ENCODE peak calls at places on chromosome 16, in seven cellular contexts. One of them, this sample, is unnamed.

GRCh38 chr16:68368602-68368944 is 57.8 kb downstream of the PRMT7 start:
- DNase-seq in activated T-helper 9 cell treated with anti-CD3 and anti-CD28 coated beads, Interleukin-2, amount 50 U/mL, for 16 hours: no peak
- DNase-seq in CD8-positive, alpha-beta memory T cell: no peak
- DNase-seq in globus pallidus: no peak
- DNase-seq in fibroblast of lung: no peak
- DNase-seq in NCI-H1436: no peak
- DNase-seq in cardiac fibroblast: no peak
- DNase-seq in this sample: no peak

GRCh38 chr16:11310997-11311561 is 29.9 kb upstream of the PRM1 start:
- DNase-seq in activated T-helper 9 cell treated with anti-CD3 and anti-CD28 coated beads, Interleukin-2, amount 50 U/mL, for 16 hours: no peak
- DNase-seq in CD8-positive, alpha-beta memory T cell: peak
- DNase-seq in globus pallidus: no peak
- DNase-seq in fibroblast of lung: peak
- DNase-seq in NCI-H1436: no peak
- DNase-seq in cardiac fibroblast: no peak
- DNase-seq in this sample: no peak

GRCh38 chr16:84699147-84699711 is 571 bp upstream of the USP10 start:
- DNase-seq in activated T-helper 9 cell treated with anti-CD3 and anti-CD28 coated beads, Interleukin-2, amount 50 U/mL, for 16 hours: no peak
- DNase-seq in CD8-positive, alpha-beta memory T cell: no peak
- DNase-seq in globus pallidus: peak
- DNase-seq in fibroblast of lung: no peak
- DNase-seq in NCI-H1436: no peak
- DNase-seq in cardiac fibroblast: no peak
- DNase-seq in this sample: no peak

GRCh38 chr16:58658796-58659211 is 25.8 kb downstream of the SLC38A7 start:
- DNase-seq in activated T-helper 9 cell treated with anti-CD3 and anti-CD28 coated beads, Interleukin-2, amount 50 U/mL, for 16 hours: no peak
- DNase-seq in CD8-positive, alpha-beta memory T cell: no peak
- DNase-seq in globus pallidus: no peak
- DNase-seq in fibroblast of lung: peak
- DNase-seq in NCI-H1436: no peak
- DNase-seq in cardiac fibroblast: peak
- DNase-seq in this sample: no peak

GRCh38 chr16:10688726-10689125 is 6.0 kb downstream of the TEKT5 start:
- DNase-seq in activated T-helper 9 cell treated with anti-CD3 and anti-CD28 coated beads, Interleukin-2, amount 50 U/mL, for 16 hours: no peak
- DNase-seq in CD8-positive, alpha-beta memory T cell: no peak
- DNase-seq in globus pallidus: no peak
- DNase-seq in fibroblast of lung: no peak
- DNase-seq in NCI-H1436: no peak
- DNase-seq in cardiac fibroblast: no peak
- DNase-seq in this sample: no peak

GRCh38 chr16:66481081-66481942 is 54.2 kb downstream of the BEAN1 start:
- DNase-seq in activated T-helper 9 cell treated with anti-CD3 and anti-CD28 coated beads, Interleukin-2, amount 50 U/mL, for 16 hours: no peak
- DNase-seq in CD8-positive, alpha-beta memory T cell: no peak
- DNase-seq in globus pallidus: no peak
- DNase-seq in fibroblast of lung: no peak
- DNase-seq in NCI-H1436: no peak
- DNase-seq in cardiac fibroblast: no peak
- DNase-seq in this sample: no peak

GRCh38 chr16:72240949-72241348 is 69.0 kb upstream of the PMFBP1 start:
- DNase-seq in activated T-helper 9 cell treated with anti-CD3 and anti-CD28 coated beads, Interleukin-2, amount 50 U/mL, for 16 hours: no peak
- DNase-seq in CD8-positive, alpha-beta memory T cell: no peak
- DNase-seq in globus pallidus: no peak
- DNase-seq in fibroblast of lung: no peak
- DNase-seq in NCI-H1436: peak
- DNase-seq in cardiac fibroblast: no peak
- DNase-seq in this sample: no peak

GRCh38 chr16:2060346-2060745 is 12.6 kb downstream of the TSC2 start:
- DNase-seq in activated T-helper 9 cell treated with anti-CD3 and anti-CD28 coated beads, Interleukin-2, amount 50 U/mL, for 16 hours: no peak
- DNase-seq in CD8-positive, alpha-beta memory T cell: no peak
- DNase-seq in globus pallidus: no peak
- DNase-seq in fibroblast of lung: no peak
- DNase-seq in NCI-H1436: no peak
- DNase-seq in cardiac fibroblast: no peak
- DNase-seq in this sample: no peak

GRCh38 chr16:56121156-56121500 is 70.2 kb upstream of the GNAO1 start:
- DNase-seq in activated T-helper 9 cell treated with anti-CD3 and anti-CD28 coated beads, Interleukin-2, amount 50 U/mL, for 16 hours: no peak
- DNase-seq in CD8-positive, alpha-beta memory T cell: no peak
- DNase-seq in globus pallidus: no peak
- DNase-seq in fibroblast of lung: no peak
- DNase-seq in NCI-H1436: no peak
- DNase-seq in cardiac fibroblast: no peak
- DNase-seq in this sample: no peak

GRCh38 chr16:106623-107324 is 28.7 kb downstream of the MPG start:
- DNase-seq in activated T-helper 9 cell treated with anti-CD3 and anti-CD28 coated beads, Interleukin-2, amount 50 U/mL, for 16 hours: peak
- DNase-seq in CD8-positive, alpha-beta memory T cell: peak
- DNase-seq in globus pallidus: peak
- DNase-seq in fibroblast of lung: peak
- DNase-seq in NCI-H1436: peak
- DNase-seq in cardiac fibroblast: peak
- DNase-seq in this sample: peak

GRCh38 chr16:26701243-26701886 is 365.4 kb upstream of the C16orf82 start:
- DNase-seq in activated T-helper 9 cell treated with anti-CD3 and anti-CD28 coated beads, Interleukin-2, amount 50 U/mL, for 16 hours: no peak
- DNase-seq in CD8-positive, alpha-beta memory T cell: no peak
- DNase-seq in globus pallidus: no peak
- DNase-seq in fibroblast of lung: no peak
- DNase-seq in NCI-H1436: no peak
- DNase-seq in cardiac fibroblast: no peak
- DNase-seq in this sample: no peak

GRCh38 chr16:89449726-89450335 is 40.5 kb downstream of the ANKRD11 start:
- DNase-seq in activated T-helper 9 cell treated with anti-CD3 and anti-CD28 coated beads, Interleukin-2, amount 50 U/mL, for 16 hours: no peak
- DNase-seq in CD8-positive, alpha-beta memory T cell: no peak
- DNase-seq in globus pallidus: no peak
- DNase-seq in fibroblast of lung: peak
- DNase-seq in NCI-H1436: no peak
- DNase-seq in cardiac fibroblast: peak
- DNase-seq in this sample: no peak

This sample was measured in astrocyte of the hippocampus.